ENCODE peak calls at places on chromosomes 5 and 9, in eight cellular contexts. I is activated effector memory CD4-positive, alpha-beta T cell treated with Interleukin-2 at 50 U/mL for 16 hours; N is kidney; M is CD4-positive, alpha-beta T cell; X is SHP77; K is activated CD8-positive, alpha-beta memory T cell treated with anti-CD3 and anti-CD28 coated beads for 48 hours; L is activated T-cell treated with anti-CD3 and anti-CD28 coated beads, Interleukin-2, amount 50 U/mL, for 48 hours; D is aorta. B is an unnamed sample.
A peak's percentile ranks its signal among the peaks of the same experiment; 100 is the strongest.

GRCh38 chr5:37565067-37565670 is 186.1 kb downstream of the WDR70 start:
- DNase-seq in N (no peak), K (no peak), M (no peak), L (no peak), I (no peak), X (no peak), D (no peak), B (no peak)

GRCh38 chr9:75960561-75960960 is 70.1 kb downstream of the PCSK5 start:
- DNase-seq in D (no peak), K (no peak), I (no peak), N (no peak), M (no peak), X (peak; percentile 51), L (no peak), B (no peak)

GRCh38 chr9:121746411-121746810 is 95.0 kb downstream of the DAB2IP start:
- DNase-seq in N (no peak), I (no peak), L (no peak), K (no peak), M (no peak), X (no peak), D (no peak), B (no peak)

GRCh38 chr9:121160025-121160424 is 41.6 kb downstream of the RAB14 start:
- DNase-seq in M (no peak), X (no peak), K (no peak), L (no peak), D (no peak), N (no peak), I (no peak), B (no peak)

GRCh38 chr5:161966544-161966943 is 101.0 kb upstream of the GABRG2 start:
- DNase-seq in X (peak; percentile 22), K (no peak), I (no peak), M (no peak), L (no peak), D (no peak), N (no peak), B (no peak)

GRCh38 chr5:173472784-173473278 is 143.6 kb downstream of the BOD1 start:
- DNase-seq in I (no peak), X (no peak), N (no peak), M (no peak), D (no peak), K (no peak), L (no peak), B (no peak)

GRCh38 chr5:141369994-141370848 is at the start of gene PCDHGB3:
- DNase-seq in M (peak; percentile 16), L (no peak), X (no peak), D (no peak), I (peak; percentile 10), K (no peak), N (no peak), B (peak; percentile 27)

GRCh38 chr5:34001231-34001935 is 6.5 kb downstream of the AMACR start:
- DNase-seq in N (no peak), L (no peak), D (no peak), M (no peak), K (no peak), X (peak; percentile 100), I (no peak), B (no peak)

GRCh38 chr5:428219-428618 is 14.8 kb upstream of the EXOC3 start:
- DNase-seq in X (no peak), D (peak; percentile 26), N (peak; percentile 57), M (no peak), L (no peak), K (no peak), I (no peak), B (no peak)